ENCODE peak calls at places on chromosome 12, in four cellular contexts. K, C, J and Q are unnamed samples. For H3K4me1, the result is how much of the 10 kb centered on the place peaks cover.

GRCh38 chr12:53463802-53464375 is 12.0 kb downstream of the PCBP2 start:
- DNase-seq in J (no peak), C (no peak), K (no peak), Q (no peak)

GRCh38 chr12:49806877-49807276 is 21.3 kb downstream of the NCKAP5L start:
- DNase-seq in K (no peak), J (no peak), C (no peak), Q (no peak)

GRCh38 chr12:95201056-95201670 is 16.1 kb downstream of the FGD6 start:
- DNase-seq in J (no peak), K (no peak), C (peak), Q (no peak)

GRCh38 chr12:118344829-118345228 is 27.9 kb downstream of the TAOK3 start:
- DNase-seq in C (no peak), J (no peak), K (no peak), Q (no peak)

GRCh38 chr12:58711968-58712367 is 208.3 kb downstream of the LRIG3 start:
- DNase-seq in K (no peak), J (no peak), C (no peak), Q (no peak)

GRCh38 chr12:50257226-50258166 is 25.8 kb downstream of the LIMA1 start:
- DNase-seq in K (no peak), C (no peak), J (no peak), Q (no peak)

GRCh38 chr12:44674866-44675265 is 201.2 kb downstream of the NELL2 start:
- DNase-seq in C (no peak), K (no peak), J (no peak), Q (no peak)

GRCh38 chr12:105954891-105955607 is 183.7 kb downstream of the NUAK1 start:
- DNase-seq in C (no peak), J (no peak), K (no peak), Q (no peak)

GRCh38 chr12:131797588-131797934 is 30.6 kb upstream of the MMP17 start:
- DNase-seq in K (no peak), C (no peak), J (no peak), Q (no peak)
- H3K27ac ChIP-seq in K (no peak), C (no peak), J (no peak), Q (no peak)

GRCh38 chr12:56716458-56716857 is 8.6 kb downstream of the NACA start:
- DNase-seq in K (peak), C (no peak), J (no peak), Q (peak)

GRCh38 chr12:56716933-56717880 is 7.9 kb downstream of the NACA start:
- DNase-seq in C (no peak), K (no peak), J (no peak), Q (no peak)

GRCh38 chr12:56719056-56719455 is 6.0 kb downstream of the NACA start:
- DNase-seq in J (no peak), K (no peak), C (no peak), Q (no peak)

GRCh38 chr12:56718167-56718566 is 6.9 kb downstream of the NACA start:
- DNase-seq in C (no peak), J (no peak), K (no peak), Q (no peak)

DNA sequence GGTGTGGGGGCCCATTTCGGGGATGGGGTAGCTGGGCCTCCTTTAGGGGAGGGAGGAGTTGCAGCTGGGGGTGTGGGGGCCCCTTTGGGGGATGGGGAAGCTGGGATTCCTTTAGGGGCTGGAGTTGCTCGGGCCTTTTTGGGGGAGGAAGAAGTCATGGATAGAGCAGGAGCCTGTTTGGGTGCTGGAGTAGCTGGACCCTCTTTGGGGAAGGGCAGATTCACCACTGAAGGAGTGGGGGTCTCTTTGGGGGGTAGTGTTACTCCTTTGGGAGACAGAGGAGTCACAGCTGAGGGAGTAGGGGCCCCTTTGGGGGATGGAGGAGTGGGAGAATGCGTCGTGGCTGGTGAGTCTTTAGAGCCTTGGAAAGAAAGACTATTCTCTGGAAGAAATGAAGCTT is 6.5 kb downstream of the NACA start:
- DNase-seq in C (no peak), J (no peak), K (no peak), Q (no peak)
- H3K4me1 ChIP-seq in C (half or more), J (half or more), K (half or more), Q (under half)

GRCh38 chr12:77102123-77102522 is 36.8 kb upstream of the E2F7 start:
- DNase-seq in J (no peak), K (no peak), C (no peak), Q (no peak)
- H3K27ac ChIP-seq in J (no peak), K (no peak), C (no peak), Q (no peak)

GRCh38 chr12:120259418-120260202 is 5.9 kb downstream of the PXN start:
- DNase-seq in K (no peak), J (no peak), C (no peak), Q (no peak)
- H3K4me1 ChIP-seq in K (half or more), J (half or more), C (half or more), Q (under half)

GRCh38 chr12:14954269-14954668 is 7.1 kb downstream of the ARHGDIB start:
- DNase-seq in C (no peak), J (no peak), K (peak), Q (no peak)
- H3K27ac ChIP-seq in C (no peak), J (no peak), K (peak), Q (peak)